ENCODE peak calls at places on chromosomes 7 and 10, in four cellular contexts. One of them, this sample, is unnamed.

GRCh38 chr7:117698018-117698417 is 175.2 kb downstream of the CTTNBP2 start:
- DNase-seq in Right ventricle myocardium superior: no peak
- DNase-seq in NCI-H2081 treated with DMSO at 0.1 percent for 48 hours: no peak
- DNase-seq in pancreas: no peak
- DNase-seq in this sample: no peak

GRCh38 chr10:45432700-45433472 is 58.9 kb downstream of the ALOX5 start:
- DNase-seq in Right ventricle myocardium superior: no peak
- DNase-seq in NCI-H2081 treated with DMSO at 0.1 percent for 48 hours: no peak
- DNase-seq in pancreas: no peak
- DNase-seq in this sample: no peak

GRCh38 chr7:120993575-120994191 is 5.2 kb downstream of the CPED1 start:
- DNase-seq in Right ventricle myocardium superior: no peak
- DNase-seq in NCI-H2081 treated with DMSO at 0.1 percent for 48 hours: no peak
- DNase-seq in pancreas: no peak
- DNase-seq in this sample: peak; percentile 39

GRCh38 chr7:39709768-39710291 is 86.5 kb downstream of the RALA start:
- DNase-seq in Right ventricle myocardium superior: peak; percentile 42
- DNase-seq in NCI-H2081 treated with DMSO at 0.1 percent for 48 hours: no peak
- DNase-seq in pancreas: no peak
- DNase-seq in this sample: peak; percentile 37

GRCh38 chr10:101974091-101974799 is 81.7 kb downstream of the ARMH3 start:
- DNase-seq in Right ventricle myocardium superior: no peak
- DNase-seq in NCI-H2081 treated with DMSO at 0.1 percent for 48 hours: peak; percentile 59
- DNase-seq in pancreas: no peak
- DNase-seq in this sample: no peak

GRCh38 chr7:47482013-47482761 is 99.7 kb downstream of the TNS3 start:
- DNase-seq in Right ventricle myocardium superior: no peak
- DNase-seq in NCI-H2081 treated with DMSO at 0.1 percent for 48 hours: no peak
- DNase-seq in pancreas: peak; percentile 72
- DNase-seq in this sample: peak; percentile 94

GRCh38 chr7:103446046-103446520 is at the start of gene SLC26A5:
- DNase-seq in Right ventricle myocardium superior: no peak
- DNase-seq in NCI-H2081 treated with DMSO at 0.1 percent for 48 hours: no peak
- DNase-seq in pancreas: peak; percentile 34
- DNase-seq in this sample: no peak

GRCh38 chr10:3828404-3829192 is 43.6 kb upstream of the KLF6 start:
- DNase-seq in Right ventricle myocardium superior: no peak
- DNase-seq in NCI-H2081 treated with DMSO at 0.1 percent for 48 hours: no peak
- DNase-seq in pancreas: no peak
- DNase-seq in this sample: peak; percentile 84

GRCh38 chr10:78817361-78817760 is 251.4 kb upstream of the ZMIZ1 start:
- DNase-seq in Right ventricle myocardium superior: no peak
- DNase-seq in NCI-H2081 treated with DMSO at 0.1 percent for 48 hours: no peak
- DNase-seq in pancreas: no peak
- DNase-seq in this sample: no peak

GRCh38 chr10:17074548-17074860 is 55.1 kb downstream of the CUBN start:
- DNase-seq in Right ventricle myocardium superior: no peak
- DNase-seq in NCI-H2081 treated with DMSO at 0.1 percent for 48 hours: no peak
- DNase-seq in pancreas: no peak
- DNase-seq in this sample: peak; percentile 47

GRCh38 chr10:104276192-104276591 is 7.2 kb downstream of the GSTO2 start:
- DNase-seq in Right ventricle myocardium superior: no peak
- DNase-seq in NCI-H2081 treated with DMSO at 0.1 percent for 48 hours: no peak
- DNase-seq in pancreas: no peak
- DNase-seq in this sample: no peak

GRCh38 chr10:5434017-5434753 is 21.8 kb downstream of the NET1 start:
- DNase-seq in Right ventricle myocardium superior: no peak
- DNase-seq in NCI-H2081 treated with DMSO at 0.1 percent for 48 hours: no peak
- DNase-seq in pancreas: no peak
- DNase-seq in this sample: peak; percentile 73

GRCh38 chr10:100825325-100825875 is 80.0 kb downstream of the PAX2 start:
- DNase-seq in Right ventricle myocardium superior: no peak
- DNase-seq in NCI-H2081 treated with DMSO at 0.1 percent for 48 hours: no peak
- DNase-seq in pancreas: no peak
- DNase-seq in this sample: no peak

GRCh38 chr7:72405389-72405788 is 6.7 kb downstream of the CALN1 start:
- DNase-seq in Right ventricle myocardium superior: peak; percentile 57
- DNase-seq in NCI-H2081 treated with DMSO at 0.1 percent for 48 hours: no peak
- DNase-seq in pancreas: no peak
- DNase-seq in this sample: no peak

GRCh38 chr10:130212736-130213135 is 76.5 kb downstream of the GLRX3 start:
- DNase-seq in Right ventricle myocardium superior: no peak
- DNase-seq in NCI-H2081 treated with DMSO at 0.1 percent for 48 hours: no peak
- DNase-seq in pancreas: no peak
- DNase-seq in this sample: no peak

GRCh38 chr7:120021085-120021484 is 251.9 kb upstream of the KCND2 start:
- DNase-seq in Right ventricle myocardium superior: no peak
- DNase-seq in NCI-H2081 treated with DMSO at 0.1 percent for 48 hours: no peak
- DNase-seq in pancreas: no peak
- DNase-seq in this sample: no peak

GRCh38 chr10:123287594-123288247 is 133.5 kb downstream of the BUB3 start:
- DNase-seq in Right ventricle myocardium superior: no peak
- DNase-seq in NCI-H2081 treated with DMSO at 0.1 percent for 48 hours: no peak
- DNase-seq in pancreas: no peak
- DNase-seq in this sample: peak; percentile 56

GRCh38 chr10:58438986-58439385 is 53.8 kb downstream of the TFAM start:
- DNase-seq in Right ventricle myocardium superior: no peak
- DNase-seq in NCI-H2081 treated with DMSO at 0.1 percent for 48 hours: no peak
- DNase-seq in pancreas: no peak
- DNase-seq in this sample: no peak

GRCh38 chr10:96964131-96964530 is 132.0 kb downstream of the LCOR start:
- DNase-seq in Right ventricle myocardium superior: no peak
- DNase-seq in NCI-H2081 treated with DMSO at 0.1 percent for 48 hours: no peak
- DNase-seq in pancreas: no peak
- DNase-seq in this sample: no peak

GRCh38 chr7:33418251-33418701 is 288.9 kb downstream of the BBS9 start:
- DNase-seq in Right ventricle myocardium superior: no peak
- DNase-seq in NCI-H2081 treated with DMSO at 0.1 percent for 48 hours: no peak
- DNase-seq in pancreas: no peak
- DNase-seq in this sample: peak; percentile 33

GRCh38 chr7:111705807-111706206 is 143.5 kb upstream of the IMMP2L start:
- DNase-seq in Right ventricle myocardium superior: no peak
- DNase-seq in NCI-H2081 treated with DMSO at 0.1 percent for 48 hours: no peak
- DNase-seq in pancreas: no peak
- DNase-seq in this sample: no peak

GRCh38 chr7:30304177-30304884 is 19.9 kb downstream of the ZNRF2 start:
- DNase-seq in Right ventricle myocardium superior: no peak
- DNase-seq in NCI-H2081 treated with DMSO at 0.1 percent for 48 hours: no peak
- DNase-seq in pancreas: no peak
- DNase-seq in this sample: no peak

GRCh38 chr10:48444266-48444665 is 137.8 kb downstream of the MAPK8 start:
- DNase-seq in Right ventricle myocardium superior: no peak
- DNase-seq in NCI-H2081 treated with DMSO at 0.1 percent for 48 hours: no peak
- DNase-seq in pancreas: no peak
- DNase-seq in this sample: peak; percentile 49

GRCh38 chr7:157250605-157251228 is 86.1 kb upstream of the DNAJB6 start:
- DNase-seq in Right ventricle myocardium superior: no peak
- DNase-seq in NCI-H2081 treated with DMSO at 0.1 percent for 48 hours: peak; percentile 9
- DNase-seq in pancreas: peak; percentile 25
- DNase-seq in this sample: peak; percentile 68

GRCh38 chr7:18873674-18874341 is 243.6 kb downstream of the TWIST1 start:
- DNase-seq in Right ventricle myocardium superior: no peak
- DNase-seq in NCI-H2081 treated with DMSO at 0.1 percent for 48 hours: no peak
- DNase-seq in pancreas: no peak
- DNase-seq in this sample: no peak

GRCh38 chr7:54782829-54783228 is 23.8 kb upstream of the SEC61G start:
- DNase-seq in Right ventricle myocardium superior: no peak
- DNase-seq in NCI-H2081 treated with DMSO at 0.1 percent for 48 hours: no peak
- DNase-seq in pancreas: no peak
- DNase-seq in this sample: no peak

GRCh38 chr7:460374-461117 is 59.1 kb downstream of the PDGFA start:
- DNase-seq in Right ventricle myocardium superior: peak; percentile 38
- DNase-seq in NCI-H2081 treated with DMSO at 0.1 percent for 48 hours: no peak
- DNase-seq in pancreas: no peak
- DNase-seq in this sample: peak; percentile 41

GRCh38 chr7:44286618-44287487 is 38.5 kb downstream of the CAMK2B start:
- DNase-seq in Right ventricle myocardium superior: peak; percentile 35
- DNase-seq in NCI-H2081 treated with DMSO at 0.1 percent for 48 hours: no peak
- DNase-seq in pancreas: no peak
- DNase-seq in this sample: no peak

GRCh38 chr10:62076872-62077271 is 175.4 kb downstream of the ARID5B start:
- DNase-seq in Right ventricle myocardium superior: no peak
- DNase-seq in NCI-H2081 treated with DMSO at 0.1 percent for 48 hours: no peak
- DNase-seq in pancreas: no peak
- DNase-seq in this sample: peak; percentile 65

GRCh38 chr7:70618020-70618551 is 513.9 kb upstream of the GALNT17 start:
- DNase-seq in Right ventricle myocardium superior: peak; percentile 51
- DNase-seq in NCI-H2081 treated with DMSO at 0.1 percent for 48 hours: no peak
- DNase-seq in pancreas: no peak
- DNase-seq in this sample: no peak

GRCh38 chr7:149827089-149827981 is 10.8 kb upstream of the ZNF862 start:
- DNase-seq in Right ventricle myocardium superior: no peak
- DNase-seq in NCI-H2081 treated with DMSO at 0.1 percent for 48 hours: no peak
- DNase-seq in pancreas: no peak
- DNase-seq in this sample: no peak

GRCh38 chr10:126969310-126969709 is 64.1 kb downstream of the DOCK1 start:
- DNase-seq in Right ventricle myocardium superior: no peak
- DNase-seq in NCI-H2081 treated with DMSO at 0.1 percent for 48 hours: no peak
- DNase-seq in pancreas: no peak
- DNase-seq in this sample: peak; percentile 59

GRCh38 chr7:45923290-45923689 is 2.2 kb upstream of the IGFBP3 start:
- DNase-seq in Right ventricle myocardium superior: peak; percentile 83
- DNase-seq in NCI-H2081 treated with DMSO at 0.1 percent for 48 hours: no peak
- DNase-seq in pancreas: peak; percentile 54
- DNase-seq in this sample: peak; percentile 61

GRCh38 chr7:5702876-5703571 is 78.4 kb downstream of the RNF216 start:
- DNase-seq in Right ventricle myocardium superior: peak; percentile 68
- DNase-seq in NCI-H2081 treated with DMSO at 0.1 percent for 48 hours: peak; percentile 40
- DNase-seq in pancreas: peak; percentile 58
- DNase-seq in this sample: peak; percentile 81

GRCh38 chr7:66016131-66016461 is 34.1 kb upstream of the GUSB start:
- DNase-seq in Right ventricle myocardium superior: no peak
- DNase-seq in NCI-H2081 treated with DMSO at 0.1 percent for 48 hours: no peak
- DNase-seq in pancreas: no peak
- DNase-seq in this sample: peak; percentile 78

GRCh38 chr10:26890956-26891355 is 30.2 kb upstream of the ABI1 start:
- DNase-seq in Right ventricle myocardium superior: peak; percentile 47
- DNase-seq in NCI-H2081 treated with DMSO at 0.1 percent for 48 hours: peak; percentile 17
- DNase-seq in pancreas: no peak
- DNase-seq in this sample: peak; percentile 64

GRCh38 chr7:115749924-115750323 is 280.6 kb downstream of the TFEC start:
- DNase-seq in Right ventricle myocardium superior: peak; percentile 20
- DNase-seq in NCI-H2081 treated with DMSO at 0.1 percent for 48 hours: no peak
- DNase-seq in pancreas: no peak
- DNase-seq in this sample: no peak

GRCh38 chr7:44634839-44635591 is 28.6 kb downstream of the OGDH start:
- DNase-seq in Right ventricle myocardium superior: peak; percentile 71
- DNase-seq in NCI-H2081 treated with DMSO at 0.1 percent for 48 hours: no peak
- DNase-seq in pancreas: no peak
- DNase-seq in this sample: no peak

GRCh38 chr10:17062493-17063487 is 66.8 kb downstream of the CUBN start:
- DNase-seq in Right ventricle myocardium superior: peak; percentile 44
- DNase-seq in NCI-H2081 treated with DMSO at 0.1 percent for 48 hours: no peak
- DNase-seq in pancreas: peak; percentile 33
- DNase-seq in this sample: peak; percentile 97